ENCODE peak calls at places on chromosome 7, in ten cellular contexts. N is hippocampal formation; Y is substantia nigra; G is stimulated activated CD4-positive, alpha-beta T cell treated with anti-CD3 and anti-CD28 coated beads, Interleukin-15, amount 100 ng/mL, for 1 hour; C is RCC 7860; P is GM20000; V is transverse colon; K is GM18507; F is astrocyte; S is astrocyte of the cerebellum. T is an unnamed sample.

GRCh38 chr7:130346339-130346905 is 1.8 kb downstream of the CPA5 start:
- DNase-seq in N (no peak), Y (no peak), G (no peak), C (no peak), P (no peak), V (no peak), K (no peak), F (no peak), S (no peak), T (no peak)

GRCh38 chr7:76356823-76357222 is 2.0 kb downstream of the YWHAG start:
- DNase-seq in N (no peak), Y (no peak), G (no peak), C (peak), P (no peak), V (peak), K (no peak), F (no peak), S (no peak), T (peak)

GRCh38 chr7:151091431-151091830 is 5.2 kb downstream of the AGAP3 start:
- DNase-seq in N (no peak), Y (no peak), G (no peak), C (no peak), P (no peak), V (peak), K (no peak), F (no peak), S (no peak), T (no peak)

GRCh38 chr7:114432627-114433026 is 18.0 kb downstream of the FOXP2 start:
- DNase-seq in N (no peak), Y (no peak), G (no peak), C (no peak), P (no peak), V (no peak), K (no peak), F (no peak), S (no peak), T (no peak)

GRCh38 chr7:77454802-77455201 is 38.7 kb upstream of the GSAP start:
- DNase-seq in N (no peak), Y (no peak), G (no peak), C (no peak), P (no peak), V (no peak), K (no peak), F (no peak), S (no peak), T (no peak)

GRCh38 chr7:95725170-95725569 is 47.2 kb upstream of the DYNC1I1 start:
- DNase-seq in N (no peak), Y (no peak), G (no peak), C (no peak), P (no peak), V (no peak), K (no peak), F (no peak), S (no peak), T (no peak)

GRCh38 chr7:121000091-121000983 is 11.8 kb downstream of the CPED1 start:
- DNase-seq in N (no peak), Y (no peak), G (no peak), C (no peak), P (no peak), V (no peak), K (no peak), F (peak), S (no peak), T (no peak)

GRCh38 chr7:138247568-138248328 is 171.5 kb downstream of the AKR1D1 start:
- DNase-seq in N (no peak), Y (no peak), G (no peak), C (no peak), P (no peak), V (no peak), K (no peak), F (peak), S (peak), T (no peak)

GRCh38 chr7:33669251-33669670 is 236.1 kb upstream of the BMPER start:
- DNase-seq in N (no peak), Y (no peak), G (no peak), C (no peak), P (no peak), V (no peak), K (no peak), F (peak), S (no peak), T (no peak)

GRCh38 chr7:97576043-97576442 is 155.8 kb upstream of the TAC1 start:
- DNase-seq in N (no peak), Y (no peak), G (no peak), C (no peak), P (no peak), V (no peak), K (no peak), F (no peak), S (no peak), T (no peak)

GRCh38 chr7:78562191-78562590 is 763.6 kb downstream of the PHTF2 start:
- DNase-seq in N (no peak), Y (no peak), G (no peak), C (no peak), P (no peak), V (no peak), K (no peak), F (no peak), S (no peak), T (no peak)

GRCh38 chr7:2044883-2045471 is 187.8 kb downstream of the MAD1L1 start:
- DNase-seq in N (no peak), Y (no peak), G (no peak), C (no peak), P (no peak), V (no peak), K (no peak), F (no peak), S (no peak), T (no peak)

GRCh38 chr7:13126347-13126746 is 438.9 kb downstream of the ARL4A start:
- DNase-seq in N (no peak), Y (no peak), G (no peak), C (no peak), P (no peak), V (no peak), K (no peak), F (no peak), S (no peak), T (no peak)

GRCh38 chr7:135414850-135415439 is 95.0 kb downstream of the CNOT4 start:
- DNase-seq in N (no peak), Y (no peak), G (no peak), C (peak), P (peak), V (no peak), K (no peak), F (peak), S (peak), T (peak)

GRCh38 chr7:95004618-95005282 is 97.4 kb downstream of the PPP1R9A start:
- DNase-seq in N (no peak), Y (no peak), G (no peak), C (peak), P (no peak), V (no peak), K (no peak), F (peak), S (no peak), T (no peak)

GRCh38 chr7:130435455-130435854 is 5.4 kb downstream of the CEP41 start:
- DNase-seq in N (no peak), Y (no peak), G (no peak), C (no peak), P (no peak), V (no peak), K (no peak), F (no peak), S (no peak), T (no peak)

T was measured in Calu3.